ENCODE peak calls at places on chromosomes 3 and 15, in eight cellular contexts. N is cardiac muscle cell, V is neural crest cell, B is Ammon's horn, C is IMR-90, R is HuH-7.5, I is NCI-H446, L is right cardiac atrium. G is an unnamed sample.

GRCh38 chr3:42735021-42735420 is 32.4 kb upstream of the HHATL start:
- DNase-seq in N (no peak), V (no peak), B (no peak), C (no peak), R (no peak), I (no peak), L (no peak), G (no peak)

GRCh38 chr15:74228723-74229081 is 7.4 kb upstream of the CCDC33 start:
- DNase-seq in N (peak; percentile 61), V (no peak), B (no peak), C (peak; percentile 12), R (no peak), I (peak; percentile 9), L (peak; percentile 69), G (no peak)

GRCh38 chr15:79057050-79057449 is 33.5 kb downstream of the RASGRF1 start:
- DNase-seq in N (no peak), V (no peak), B (no peak), C (no peak), R (no peak), I (no peak), L (no peak), G (no peak)

GRCh38 chr15:76994971-76995945 is at the start of gene PSTPIP1:
- DNase-seq in N (no peak), V (no peak), B (peak; percentile 83), C (no peak), R (no peak), I (peak; percentile 29), L (peak; percentile 88), G (no peak)

GRCh38 chr3:141477224-141477623 is 9.6 kb upstream of the RASA2 start:
- DNase-seq in N (no peak), V (no peak), B (no peak), C (peak; percentile 94), R (no peak), I (no peak), L (no peak), G (no peak)

GRCh38 chr3:54676087-54676486 is 251.8 kb downstream of the LRTM1 start:
- DNase-seq in N (no peak), V (no peak), B (no peak), C (no peak), R (no peak), I (no peak), L (no peak), G (no peak)

GRCh38 chr3:142916611-142917010 is 27.7 kb upstream of the PCOLCE2 start:
- DNase-seq in N (no peak), V (no peak), B (no peak), C (no peak), R (no peak), I (no peak), L (no peak), G (no peak)

GRCh38 chr15:62164500-62165028 is 521 bp downstream of the C2CD4B start:
- DNase-seq in N (peak; percentile 33), V (peak; percentile 17), B (no peak), C (no peak), R (no peak), I (no peak), L (peak; percentile 62), G (no peak)

GRCh38 chr15:57697588-57697987 is 8.9 kb upstream of the POLR2M start:
- DNase-seq in N (no peak), V (no peak), B (no peak), C (peak; percentile 19), R (no peak), I (no peak), L (no peak), G (no peak)

GRCh38 chr3:187748050-187748481 is 2.8 kb upstream of the BCL6 start:
- DNase-seq in N (peak; percentile 94), V (peak; percentile 91), B (peak; percentile 92), C (peak; percentile 78), R (no peak), I (peak; percentile 85), L (peak; percentile 96), G (no peak)

GRCh38 chr15:41930221-41930866 is 36.5 kb upstream of the SPTBN5 start:
- DNase-seq in N (no peak), V (no peak), B (no peak), C (peak; percentile 97), R (no peak), I (no peak), L (peak; percentile 88), G (peak; percentile 87)

GRCh38 chr3:71317749-71318458 is 265.6 kb downstream of the FOXP1 start:
- DNase-seq in N (no peak), V (no peak), B (no peak), C (peak; percentile 77), R (no peak), I (no peak), L (no peak), G (no peak)

GRCh38 chr15:28934645-28935044 is 48.9 kb downstream of the APBA2 start:
- DNase-seq in N (no peak), V (no peak), B (no peak), C (no peak), R (no peak), I (no peak), L (no peak), G (no peak)

GRCh38 chr3:152656207-152657001 is 178.5 kb upstream of the P2RY1 start:
- DNase-seq in N (peak; percentile 47), V (peak; percentile 20), B (peak; percentile 44), C (no peak), R (no peak), I (no peak), L (no peak), G (no peak)

GRCh38 chr3:15512173-15512572 is 9.3 kb downstream of the COLQ start:
- DNase-seq in N (peak; percentile 96), V (no peak), B (peak; percentile 67), C (peak; percentile 27), R (no peak), I (no peak), L (peak; percentile 88), G (no peak)

GRCh38 chr3:127544806-127545545 is 45.6 kb downstream of the TPRA1 start:
- DNase-seq in N (no peak), V (no peak), B (no peak), C (no peak), R (no peak), I (no peak), L (no peak), G (no peak)

GRCh38 chr3:127629462-127630403 is 748 bp downstream of the PODXL2 start:
- DNase-seq in N (no peak), V (no peak), B (peak; percentile 33), C (no peak), R (no peak), I (no peak), L (peak; percentile 51), G (no peak)

GRCh38 chr3:79018671-79019136 is 749.1 kb downstream of the ROBO1 start:
- DNase-seq in N (peak; percentile 72), V (peak; percentile 48), B (peak; percentile 80), C (peak; percentile 64), R (no peak), I (no peak), L (peak; percentile 88), G (no peak)

GRCh38 chr3:25265284-25265683 is 162.8 kb upstream of the RARB start:
- DNase-seq in N (no peak), V (no peak), B (no peak), C (no peak), R (no peak), I (no peak), L (no peak), G (no peak)

GRCh38 chr3:128316456-128316855 is 150.2 kb downstream of the DNAJB8 start:
- DNase-seq in N (no peak), V (no peak), B (no peak), C (no peak), R (no peak), I (no peak), L (peak; percentile 73), G (no peak)

GRCh38 chr15:40106203-40107161 is 2.2 kb downstream of the BMF start:
- DNase-seq in N (peak; percentile 68), V (no peak), B (peak; percentile 71), C (peak; percentile 49), R (peak; percentile 98), I (no peak), L (peak; percentile 90), G (no peak)

GRCh38 chr15:37219211-37219701 is 118.9 kb upstream of the MEIS2 start:
- DNase-seq in N (no peak), V (no peak), B (no peak), C (no peak), R (no peak), I (no peak), L (no peak), G (no peak)

GRCh38 chr15:70559840-70560239 is 203.5 kb downstream of the UACA start:
- DNase-seq in N (no peak), V (no peak), B (no peak), C (no peak), R (no peak), I (no peak), L (no peak), G (no peak)

GRCh38 chr3:118842147-118842863 is 192.3 kb downstream of the IGSF11 start:
- DNase-seq in N (peak; percentile 10), V (no peak), B (no peak), C (no peak), R (no peak), I (no peak), L (no peak), G (no peak)

GRCh38 chr3:115388166-115388565 is 235.1 kb upstream of the GAP43 start:
- DNase-seq in N (no peak), V (no peak), B (no peak), C (peak; percentile 29), R (no peak), I (no peak), L (no peak), G (no peak)

GRCh38 chr15:80780416-80781221 is 1.4 kb downstream of the CEMIP start:
- DNase-seq in N (peak; percentile 89), V (peak; percentile 80), B (no peak), C (peak; percentile 62), R (peak; percentile 59), I (no peak), L (peak; percentile 85), G (no peak)

GRCh38 chr3:127697531-127698240 is 24.9 kb downstream of the ABTB1 start:
- DNase-seq in N (peak; percentile 73), V (peak; percentile 47), B (peak; percentile 92), C (peak; percentile 90), R (peak; percentile 29), I (peak; percentile 97), L (peak; percentile 96), G (peak; percentile 58)

GRCh38 chr15:73908030-73908821 is 18.0 kb upstream of the LOXL1 start:
- DNase-seq in N (peak; percentile 86), V (peak; percentile 91), B (peak; percentile 88), C (peak; percentile 64), R (peak; percentile 82), I (peak; percentile 23), L (peak; percentile 96), G (no peak)

GRCh38 chr15:77012868-77013267 is 17.9 kb downstream of the PSTPIP1 start:
- DNase-seq in N (no peak), V (no peak), B (no peak), C (no peak), R (no peak), I (no peak), L (peak; percentile 18), G (no peak)

GRCh38 chr3:183244219-183244618 is 8.8 kb upstream of the B3GNT5 start:
- DNase-seq in N (no peak), V (no peak), B (peak; percentile 76), C (no peak), R (no peak), I (no peak), L (peak; percentile 77), G (no peak)

GRCh38 chr15:77504310-77504709 is 83.6 kb downstream of the HMG20A start:
- DNase-seq in N (no peak), V (no peak), B (peak; percentile 54), C (no peak), R (no peak), I (peak; percentile 60), L (peak; percentile 59), G (no peak)

GRCh38 chr3:71066849-71067261 is 516.7 kb downstream of the FOXP1 start:
- DNase-seq in N (no peak), V (no peak), B (no peak), C (peak; percentile 65), R (no peak), I (no peak), L (no peak), G (no peak)